ENCODE peak calls at places on chromosome 11, in seven cellular contexts. D is left cardiac atrium; F is T-helper 1 cell; A is heart right ventricle; P is GM19239; I is stimulated activated naive CD4-positive, alpha-beta T cell; G is stimulated activated CD8-positive, alpha-beta memory T cell treated with anti-CD3 and anti-CD28 coated beads, Interleukin-7, amount 100 ng/mL, for 1 hour. Z is an unnamed sample.

GRCh38 chr11:46382644-46383403 is 1.4 kb downstream of the MDK start:
- DNase-seq in D (no peak), F (no peak), A (no peak), P (no peak), I (no peak), G (no peak), Z (no peak)

GRCh38 chr11:46348986-46349401 is 1.7 kb downstream of the DGKZ start:
- DNase-seq in D (no peak), F (no peak), A (no peak), P (peak; percentile 57), I (peak; percentile 47), G (peak; percentile 49), Z (no peak)

GRCh38 chr11:8209208-8209807 is 40.5 kb upstream of the RIC3 start:
- DNase-seq in D (no peak), F (no peak), A (peak; percentile 59), P (no peak), I (no peak), G (no peak), Z (peak; percentile 76)

GRCh38 chr11:103648670-103649400 is 387.6 kb upstream of the DDI1 start:
- DNase-seq in D (no peak), F (no peak), A (no peak), P (no peak), I (no peak), G (no peak), Z (no peak)

GRCh38 chr11:118928870-118929495 is 3.3 kb upstream of the BCL9L start:
- DNase-seq in D (no peak), F (no peak), A (peak; percentile 65), P (no peak), I (no peak), G (no peak), Z (peak; percentile 68)

GRCh38 chr11:2995091-2995561 is 3.0 kb upstream of the NAP1L4 start:
- DNase-seq in D (no peak), F (no peak), A (no peak), P (no peak), I (no peak), G (no peak), Z (no peak)

GRCh38 chr11:86453290-86454030 is 78.8 kb downstream of the CCDC81 start:
- DNase-seq in D (no peak), F (no peak), A (no peak), P (no peak), I (no peak), G (no peak), Z (no peak)

GRCh38 chr11:8005556-8005955 is 18.4 kb downstream of the EIF3F start:
- DNase-seq in D (no peak), F (no peak), A (no peak), P (no peak), I (no peak), G (no peak), Z (no peak)

GRCh38 chr11:133987221-133987620 is 30.5 kb upstream of the IGSF9B start:
- DNase-seq in D (no peak), F (no peak), A (no peak), P (no peak), I (no peak), G (no peak), Z (no peak)

GRCh38 chr11:134390706-134391105 is 21.3 kb downstream of the B3GAT1 start:
- DNase-seq in D (no peak), F (no peak), A (no peak), P (no peak), I (no peak), G (no peak), Z (no peak)

GRCh38 chr11:777288-778255 is at the start of gene GATD1:
- DNase-seq in D (peak; percentile 94), F (peak; percentile 90), A (peak; percentile 96), P (peak; percentile 100), I (peak; percentile 90), G (peak; percentile 84), Z (peak; percentile 96)

GRCh38 chr11:96014234-96014633 is 90.3 kb upstream of the MTMR2 start:
- DNase-seq in D (no peak), F (peak; percentile 40), A (no peak), P (no peak), I (peak; percentile 11), G (no peak), Z (no peak)

GRCh38 chr11:17770048-17770652 is 35.6 kb downstream of the KCNC1 start:
- DNase-seq in D (peak; percentile 39), F (no peak), A (no peak), P (no peak), I (no peak), G (no peak), Z (no peak)

GRCh38 chr11:46250071-46251052 is 27.1 kb upstream of the CREB3L1 start:
- DNase-seq in D (no peak), F (no peak), A (no peak), P (no peak), I (no peak), G (no peak), Z (no peak)